ENCODE peak calls at places on chromosome 6, in five cellular contexts. P is gastrocnemius medialis, T is H1, B is stomach, C is uterus. Q is an unnamed sample.

GRCh38 chr6:157597461-157598312 is 216.7 kb downstream of the ZDHHC14 start:
- DNase-seq in C (peak), B (peak), T (no peak), P (peak), Q (peak)

GRCh38 chr6:157070403-157071107 is 252.8 kb downstream of the TMEM242 start:
- DNase-seq in T (no peak), P (no peak), B (no peak), C (no peak), Q (no peak)

GRCh38 chr6:11197175-11197535 is 35.3 kb downstream of the NEDD9 start:
- DNase-seq in B (no peak), C (no peak), P (no peak), T (no peak), Q (no peak)

GRCh38 chr6:149217466-149217888 is 100.0 kb upstream of the TAB2 start:
- DNase-seq in B (no peak), C (no peak), T (no peak), P (no peak), Q (no peak)

GRCh38 chr6:133724726-133725125 is 164.2 kb upstream of the TCF21 start:
- DNase-seq in P (no peak), C (no peak), B (no peak), T (no peak), Q (no peak)

GRCh38 chr6:21590345-21590744 is 3.2 kb upstream of the SOX4 start:
- DNase-seq in T (no peak), P (no peak), C (no peak), B (no peak), Q (no peak)

GRCh38 chr6:169868458-169868857 is 117.0 kb downstream of the ERMARD start:
- DNase-seq in T (no peak), C (no peak), B (peak), P (peak), Q (peak)

GRCh38 chr6:27836783-27837635 is 75.2 kb downstream of the OR2B2 start:
- DNase-seq in P (no peak), T (no peak), C (peak), B (peak), Q (peak)

GRCh38 chr6:148464319-148465010 is 121.8 kb downstream of the SASH1 start:
- DNase-seq in B (peak), T (peak), P (peak), C (peak), Q (peak)

GRCh38 chr6:14983599-14984296 is 262.1 kb upstream of the JARID2 start:
- DNase-seq in B (no peak), T (no peak), P (no peak), C (no peak), Q (no peak)

GRCh38 chr6:21396313-21396712 is 197.2 kb upstream of the SOX4 start:
- DNase-seq in C (no peak), B (no peak), P (no peak), T (no peak), Q (no peak)

GRCh38 chr6:154602708-154603107 is 92.2 kb upstream of the CNKSR3 start:
- DNase-seq in T (no peak), B (no peak), C (no peak), P (no peak), Q (no peak)

GRCh38 chr6:163533443-163533842 is 118.9 kb downstream of the QKI start:
- DNase-seq in P (peak), T (no peak), C (no peak), B (no peak), Q (no peak)

GRCh38 chr6:113607821-113608545 is 249.2 kb upstream of the MARCKS start:
- DNase-seq in B (no peak), P (no peak), T (no peak), C (no peak), Q (no peak)

GRCh38 chr6:26194774-26195375 is 107.6 kb downstream of the HFE start:
- DNase-seq in C (no peak), B (no peak), P (no peak), T (no peak), Q (no peak)

GRCh38 chr6:146357578-146358340 is 185.9 kb upstream of the RAB32 start:
- DNase-seq in P (no peak), T (no peak), B (no peak), C (no peak), Q (no peak)

GRCh38 chr6:44898296-44898930 is 429.7 kb upstream of the RUNX2 start:
- DNase-seq in T (no peak), C (no peak), B (no peak), P (no peak), Q (no peak)

GRCh38 chr6:74507649-74508048 is 698.2 kb downstream of the COL12A1 start:
- DNase-seq in P (no peak), B (no peak), T (no peak), C (no peak), Q (no peak)

GRCh38 chr6:135962731-135963130 is 111.2 kb downstream of the PDE7B start:
- DNase-seq in C (no peak), T (no peak), B (no peak), P (no peak), Q (no peak)

GRCh38 chr6:21914121-21914973 is 320.8 kb downstream of the SOX4 start:
- DNase-seq in T (no peak), P (peak), C (peak), B (peak), Q (peak)

GRCh38 chr6:147564556-147564955 is 56.1 kb downstream of the SAMD5 start:
- DNase-seq in P (no peak), C (no peak), B (no peak), T (no peak), Q (no peak)

GRCh38 chr6:16594849-16595248 is 166.4 kb downstream of the ATXN1 start:
- DNase-seq in B (no peak), C (no peak), P (no peak), T (no peak), Q (no peak)

GRCh38 chr6:13709698-13710551 is 1.7 kb downstream of the RANBP9 start:
- DNase-seq in P (no peak), C (no peak), T (no peak), B (no peak), Q (no peak)

GRCh38 chr6:63904844-63905243 is 269.2 kb downstream of the PHF3 start:
- DNase-seq in C (no peak), B (no peak), P (no peak), T (no peak), Q (no peak)

GRCh38 chr6:114058435-114058834 is 87.5 kb upstream of the HDAC2 start:
- DNase-seq in B (no peak), T (no peak), P (no peak), C (no peak), Q (no peak)

GRCh38 chr6:148529010-148529409 is 186.4 kb downstream of the SASH1 start:
- DNase-seq in T (no peak), P (no peak), B (no peak), C (no peak), Q (no peak)

GRCh38 chr6:50007821-50008220 is 14.0 kb downstream of the DEFB110 start:
- DNase-seq in B (no peak), C (no peak), P (no peak), T (no peak), Q (no peak)

GRCh38 chr6:127267742-127268588 is 1.3 kb downstream of the RNF146 start:
- DNase-seq in P (no peak), B (no peak), T (no peak), C (no peak), Q (peak)

GRCh38 chr6:2877960-2878359 is 25.1 kb downstream of the SERPINB9 start:
- DNase-seq in T (no peak), P (no peak), B (no peak), C (no peak), Q (no peak)

GRCh38 chr6:2873643-2874042 is 29.5 kb downstream of the SERPINB9 start:
- DNase-seq in C (no peak), B (no peak), P (no peak), T (no peak), Q (no peak)

GRCh38 chr6:2877057-2877882 is 25.8 kb downstream of the SERPINB9 start:
- DNase-seq in C (peak), B (no peak), T (no peak), P (no peak), Q (no peak)

GRCh38 chr6:2875840-2876207 is 27.3 kb downstream of the SERPINB9 start:
- DNase-seq in P (no peak), C (no peak), T (no peak), B (no peak), Q (peak)

GRCh38 chr6:2876210-2877056 is 26.7 kb downstream of the SERPINB9 start:
- DNase-seq in B (peak), T (no peak), C (peak), P (peak), Q (peak)
- TF ChIP-seq POLR2A in B (no peak), T (no peak), C (peak), P (no peak), Q (no peak)

DNA sequence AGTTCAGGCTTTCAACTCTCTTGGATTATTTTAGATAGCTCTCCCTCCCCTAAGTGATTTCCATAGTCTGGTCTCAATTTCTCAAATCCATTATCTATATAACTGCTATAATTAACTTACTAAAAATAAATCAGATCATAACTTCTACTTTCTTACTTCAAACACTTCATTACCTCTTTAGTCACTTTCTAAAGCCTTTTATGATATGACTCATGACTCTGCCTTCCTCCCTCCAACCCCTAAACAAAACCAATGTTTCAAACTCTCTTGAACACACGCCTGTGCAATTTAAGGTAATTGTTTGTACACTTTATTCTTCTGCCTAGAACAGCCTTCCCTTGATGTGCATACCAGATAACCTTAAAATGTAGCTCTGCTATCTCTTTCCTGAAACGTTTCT is 100.5 kb downstream of the LMBRD1 start:
- DNase-seq in T (no peak), B (no peak), P (no peak), C (no peak), Q (no peak)
- H3K27ac ChIP-seq in T (no peak), B (no peak), P (no peak), C (no peak), Q (no peak)

GRCh38 chr6:24974182-24975171 is 38.7 kb upstream of the RIPOR2 start:
- DNase-seq in B (no peak), C (no peak), T (no peak), P (no peak), Q (no peak)
- TF ChIP-seq POLR2A in B (no peak), C (no peak), T (no peak), P (no peak), Q (no peak)

DNA sequence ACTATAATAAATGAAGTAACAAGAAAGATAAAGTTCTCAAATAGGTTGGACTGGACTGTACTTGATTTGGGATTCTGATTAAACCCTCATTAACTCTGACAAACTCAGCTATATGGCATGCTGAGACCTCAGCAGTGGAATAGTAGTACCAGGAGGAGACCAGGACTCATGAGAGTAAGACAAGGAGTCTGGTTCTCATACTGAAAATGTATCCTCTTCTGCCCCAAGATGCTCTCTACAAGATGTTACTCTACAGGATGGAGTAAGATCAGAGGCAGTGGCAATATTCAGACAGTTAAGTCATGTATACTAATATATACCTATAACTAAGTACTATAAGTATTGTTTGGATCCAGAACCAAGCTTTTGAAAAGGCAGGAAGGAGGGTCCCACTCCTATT is 31.9 kb upstream of the SYNCRIP start:
- DNase-seq in P (no peak), T (no peak), B (no peak), C (no peak), Q (no peak)
- H3K27ac ChIP-seq in P (peak), T (no peak), B (no peak), C (no peak), Q (peak)